ENCODE peak calls at places on chromosomes 1 and 21, in four cellular contexts. T is EL, B is IMR-90, R is hepatic stellate cell. M is an unnamed sample.

GRCh38 chr1:243475966-243476365 is 220.1 kb downstream of the SDCCAG8 start:
- DNase-seq in T (peak), B (peak), R (peak), M (peak)

GRCh38 chr1:80657707-80658106 is 1143.0 kb upstream of the ADGRL2 start:
- DNase-seq in T (no peak), B (no peak), R (no peak), M (no peak)

GRCh38 chr21:42199488-42200463 is 19.2 kb upstream of the ABCG1 start:
- DNase-seq in T (peak), B (peak), R (no peak), M (peak)

GRCh38 chr21:43330306-43330881 is 96.5 kb downstream of the SIK1 start:
- DNase-seq in T (no peak), B (no peak), R (no peak), M (no peak)

GRCh38 chr1:7042322-7043231 is 257.3 kb downstream of the CAMTA1 start:
- DNase-seq in T (peak), B (peak), R (peak), M (peak)

GRCh38 chr1:201421041-201421440 is 489 bp downstream of the TNNI1 start:
- DNase-seq in T (no peak), B (no peak), R (no peak), M (no peak)

GRCh38 chr1:99672022-99672421 is 26.1 kb downstream of the PALMD start:
- DNase-seq in T (no peak), B (no peak), R (no peak), M (no peak)

GRCh38 chr1:223860051-223860559 is 14.4 kb upstream of the TP53BP2 start:
- DNase-seq in T (no peak), B (no peak), R (no peak), M (no peak)

GRCh38 chr21:46011267-46011967 is 29.8 kb downstream of the COL6A1 start:
- DNase-seq in T (no peak), B (no peak), R (no peak), M (no peak)

GRCh38 chr21:35737899-35738341 is 322.4 kb downstream of the SETD4 start:
- DNase-seq in T (peak), B (no peak), R (no peak), M (peak)

GRCh38 chr1:31183927-31184554 is 55.6 kb downstream of the NKAIN1 start:
- DNase-seq in T (peak), B (peak), R (peak), M (peak)

GRCh38 chr1:223423641-223424233 is 30.5 kb downstream of the CCDC185 start:
- DNase-seq in T (peak), B (peak), R (no peak), M (peak)

GRCh38 chr1:25349606-25350005 is 11.5 kb downstream of the TMEM50A start:
- DNase-seq in T (no peak), B (no peak), R (no peak), M (no peak)

GRCh38 chr1:201296371-201296770 is 13.1 kb downstream of the PKP1 start:
- DNase-seq in T (no peak), B (no peak), R (no peak), M (no peak)

GRCh38 chr1:64194168-64195088 is 9.0 kb upstream of the UBE2U start:
- DNase-seq in T (no peak), B (no peak), R (no peak), M (no peak)

GRCh38 chr1:244210884-244211558 is 159.9 kb downstream of the ZBTB18 start:
- DNase-seq in T (peak), B (no peak), R (no peak), M (no peak)

GRCh38 chr21:35843911-35844667 is 216.2 kb downstream of the SETD4 start:
- DNase-seq in T (no peak), B (no peak), R (no peak), M (no peak)

GRCh38 chr1:167460836-167461235 is 57.5 kb downstream of the CD247 start:
- DNase-seq in T (no peak), B (no peak), R (no peak), M (no peak)

GRCh38 chr1:4511374-4511773 is 143.0 kb upstream of the AJAP1 start:
- DNase-seq in T (no peak), B (no peak), R (no peak), M (no peak)